ENCODE peak calls at places on chromosomes 3 and 15, in eight cellular contexts. X, V, D, T, Y, G, W and S are unnamed samples.

GRCh38 chr3:65400893-65401292 is 637.8 kb downstream of the MAGI1 start:
- DNase-seq in T (no peak), X (no peak), V (no peak), Y (no peak), W (no peak), D (no peak), G (no peak), S (no peak)

GRCh38 chr3:14210843-14211594 is 32.4 kb downstream of the LSM3 start:
- DNase-seq in Y (no peak), D (no peak), G (no peak), W (no peak), X (no peak), T (no peak), V (peak), S (no peak)

GRCh38 chr3:14806641-14807263 is 12.0 kb upstream of the FGD5 start:
- DNase-seq in X (no peak), G (no peak), Y (no peak), W (peak), T (no peak), V (no peak), D (no peak), S (no peak)

GRCh38 chr3:172787746-172788145 is 37.2 kb downstream of the ECT2 start:
- DNase-seq in G (no peak), V (peak), X (no peak), D (no peak), Y (no peak), T (no peak), W (no peak), S (no peak)

GRCh38 chr3:80297720-80298119 is 529.9 kb upstream of the ROBO1 start:
- DNase-seq in G (no peak), Y (no peak), W (no peak), T (no peak), X (no peak), V (no peak), D (no peak), S (no peak)

GRCh38 chr3:156497326-156497725 is 57.6 kb downstream of the SSR3 start:
- DNase-seq in X (no peak), G (no peak), D (no peak), Y (no peak), T (no peak), W (no peak), V (no peak), S (no peak)

GRCh38 chr15:45376967-45377629 is 1.2 kb downstream of the GATM start:
- DNase-seq in G (no peak), T (no peak), W (no peak), Y (no peak), X (no peak), V (no peak), D (no peak), S (no peak)

GRCh38 chr3:179973931-179974361 is 62.8 kb downstream of the PEX5L start:
- DNase-seq in G (no peak), T (no peak), D (no peak), W (no peak), X (no peak), Y (no peak), V (no peak), S (no peak)

GRCh38 chr3:159733194-159733860 is 255.3 kb upstream of the IL12A start:
- DNase-seq in W (no peak), Y (no peak), D (no peak), T (no peak), G (no peak), V (peak), X (no peak), S (no peak)

GRCh38 chr15:79091204-79091867 is 756 bp upstream of the RASGRF1 start:
- DNase-seq in W (no peak), G (no peak), D (no peak), Y (no peak), V (no peak), X (no peak), T (no peak), S (peak)

GRCh38 chr3:140010391-140010790 is 75.4 kb downstream of the CLSTN2 start:
- DNase-seq in G (no peak), X (no peak), Y (no peak), T (no peak), D (no peak), W (no peak), V (no peak), S (no peak)

GRCh38 chr3:122572940-122573412 is 4.5 kb upstream of the PARP15 start:
- DNase-seq in G (peak), D (peak), V (peak), T (no peak), Y (no peak), X (no peak), W (no peak), S (peak)

GRCh38 chr3:182115328-182116045 is 403.8 kb downstream of the SOX2 start:
- DNase-seq in G (no peak), W (no peak), Y (no peak), T (no peak), D (no peak), X (no peak), V (no peak), S (no peak)

GRCh38 chr3:188061133-188061532 is 92.8 kb upstream of the LPP start:
- DNase-seq in X (no peak), Y (no peak), V (peak), D (peak), W (no peak), G (peak), T (no peak), S (peak)

GRCh38 chr3:45011756-45012441 is 14.2 kb upstream of the CLEC3B start:
- DNase-seq in V (peak), G (no peak), T (peak), X (no peak), D (no peak), Y (peak), W (peak), S (peak)

GRCh38 chr3:39531681-39532080 is 64.2 kb downstream of the MOBP start:
- DNase-seq in Y (no peak), T (no peak), V (peak), X (no peak), G (no peak), W (no peak), D (no peak), S (no peak)

GRCh38 chr3:66153961-66154923 is 66.6 kb upstream of the SLC25A26 start:
- DNase-seq in V (peak), Y (peak), T (peak), D (no peak), X (no peak), W (no peak), G (no peak), S (no peak)

GRCh38 chr3:32340039-32340438 is 51.6 kb upstream of the CMTM7 start:
- DNase-seq in T (no peak), X (no peak), W (no peak), G (no peak), V (peak), D (peak), Y (no peak), S (peak)

GRCh38 chr3:159881828-159882309 is 106.8 kb upstream of the IL12A start:
- DNase-seq in D (peak), V (no peak), X (no peak), W (no peak), Y (no peak), T (no peak), G (no peak), S (no peak)

GRCh38 chr15:88591384-88591783 is 29.8 kb upstream of the AEN start:
- DNase-seq in W (no peak), T (no peak), Y (no peak), X (no peak), D (no peak), G (no peak), V (no peak), S (no peak)

GRCh38 chr3:154776549-154777230 is 303.4 kb upstream of the MME start:
- DNase-seq in D (no peak), Y (no peak), W (no peak), X (no peak), V (no peak), G (no peak), T (no peak), S (no peak)

GRCh38 chr15:74893627-74894026 is 3.8 kb downstream of the MPI start:
- DNase-seq in V (no peak), X (no peak), Y (no peak), W (no peak), D (no peak), G (no peak), T (no peak), S (no peak)

GRCh38 chr3:52402101-52402521 is 42.8 kb downstream of the SEMA3G start:
- DNase-seq in X (no peak), Y (peak), D (no peak), T (no peak), G (no peak), W (no peak), V (no peak), S (no peak)

GRCh38 chr15:43465105-43465504 is 27.9 kb downstream of the TP53BP1 start:
- DNase-seq in Y (no peak), W (no peak), V (peak), G (no peak), D (no peak), T (no peak), X (no peak), S (no peak)

GRCh38 chr3:123180791-123181190 is 21.0 kb upstream of the SEC22A start:
- DNase-seq in G (no peak), X (no peak), T (no peak), Y (no peak), D (no peak), W (no peak), V (no peak), S (no peak)

GRCh38 chr15:94164202-94164807 is 67.1 kb upstream of the MCTP2 start:
- DNase-seq in T (peak), X (peak), Y (no peak), G (peak), V (no peak), W (no peak), D (peak), S (peak)

GRCh38 chr3:11452988-11453847 is 181.0 kb downstream of the ATG7 start:
- DNase-seq in V (peak), G (no peak), X (no peak), D (no peak), Y (no peak), T (no peak), W (no peak), S (no peak)

GRCh38 chr15:39587910-39588530 is 7.1 kb downstream of the THBS1 start:
- DNase-seq in D (peak), G (no peak), Y (no peak), V (peak), X (no peak), T (no peak), W (no peak), S (no peak)

GRCh38 chr15:49847937-49848823 is 227.3 kb downstream of the DTWD1 start:
- DNase-seq in D (no peak), Y (no peak), W (no peak), V (peak), G (no peak), X (no peak), T (no peak), S (no peak)

GRCh38 chr3:17730318-17730967 is 12.0 kb downstream of the TBC1D5 start:
- DNase-seq in T (no peak), G (no peak), D (no peak), V (no peak), W (no peak), X (no peak), Y (peak), S (no peak)

GRCh38 chr3:159896543-159896942 is 92.1 kb upstream of the IL12A start:
- DNase-seq in X (no peak), D (no peak), Y (no peak), G (no peak), V (no peak), W (no peak), T (no peak), S (no peak)

GRCh38 chr3:38003817-38004414 is 13.3 kb downstream of the VILL start:
- DNase-seq in V (no peak), D (no peak), X (no peak), T (no peak), G (no peak), W (no peak), Y (peak), S (no peak)

GRCh38 chr3:175919133-175919532 is 1060.0 kb downstream of the NAALADL2 start:
- DNase-seq in X (no peak), D (no peak), V (no peak), W (no peak), G (no peak), T (no peak), Y (no peak), S (no peak)

GRCh38 chr15:90765489-90765888 is 48.3 kb downstream of the BLM start:
- DNase-seq in Y (no peak), W (no peak), G (no peak), D (no peak), X (no peak), T (no peak), V (no peak), S (no peak)

GRCh38 chr15:79310612-79310984 is 314 bp upstream of the TMED3 start:
- DNase-seq in X (no peak), G (no peak), D (no peak), Y (no peak), W (no peak), V (no peak), T (no peak), S (no peak)

GRCh38 chr15:79212589-79213139 is 69.9 kb upstream of the ANKRD34C start:
- DNase-seq in Y (no peak), D (no peak), W (no peak), X (no peak), G (no peak), V (no peak), T (no peak), S (no peak)

GRCh38 chr15:99071091-99071680 is 33.7 kb upstream of the SYNM start:
- DNase-seq in T (no peak), Y (no peak), D (no peak), W (no peak), X (no peak), V (no peak), G (no peak), S (no peak)

DNA sequence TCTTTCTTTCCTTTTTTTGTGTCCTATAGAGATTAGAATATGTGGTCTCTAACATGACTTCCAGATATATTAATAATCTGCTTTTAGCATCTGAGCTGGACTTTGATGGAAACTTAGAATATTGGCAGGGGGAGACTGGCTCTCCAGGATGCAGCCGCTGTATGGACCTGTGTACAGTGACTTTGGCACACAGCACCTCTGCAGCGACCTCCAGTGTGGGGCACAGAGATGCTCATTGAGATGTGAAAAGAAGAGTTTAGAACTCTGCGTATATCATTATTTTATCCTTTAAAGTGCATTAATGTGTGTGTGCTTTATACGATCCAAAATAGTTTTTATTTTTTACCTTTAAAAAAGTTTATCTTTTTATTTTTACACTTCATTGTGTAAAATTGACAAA is 18.3 kb downstream of the CFAP161 start:
- DNase-seq in W (no peak), V (no peak), D (no peak), Y (no peak), X (no peak), T (no peak), G (no peak), S (no peak)
- TF ChIP-seq CTCF in W (no peak), V (no peak), D (no peak), Y (no peak), X (no peak), T (no peak), G (no peak), S (no peak)

GRCh38 chr3:71601811-71602210 is 18.3 kb upstream of the FOXP1 start:
- DNase-seq in D (no peak), G (no peak), X (no peak), T (no peak), V (peak), W (no peak), Y (no peak), S (no peak)

GRCh38 chr3:71606582-71606981 is 23.1 kb upstream of the FOXP1 start:
- DNase-seq in G (no peak), X (no peak), V (no peak), T (no peak), D (no peak), Y (no peak), W (no peak), S (no peak)

GRCh38 chr3:71600646-71601288 is 17.2 kb upstream of the FOXP1 start:
- DNase-seq in G (no peak), X (no peak), W (no peak), D (no peak), V (no peak), Y (no peak), T (peak), S (no peak)

GRCh38 chr3:71599416-71599815 is 15.9 kb upstream of the FOXP1 start:
- DNase-seq in D (no peak), V (no peak), T (no peak), W (no peak), X (no peak), G (no peak), Y (no peak), S (no peak)

GRCh38 chr3:71602256-71602655 is 18.7 kb upstream of the FOXP1 start:
- DNase-seq in W (no peak), T (no peak), X (no peak), G (no peak), Y (no peak), D (no peak), V (no peak), S (no peak)
- TF ChIP-seq CTCF in W (no peak), T (no peak), X (no peak), G (no peak), Y (no peak), D (no peak), V (no peak), S (no peak)

GRCh38 chr3:138594935-138595259 is 837 bp upstream of the CEP70 start:
- DNase-seq in D (no peak), X (no peak), G (no peak), T (no peak), V (no peak), Y (no peak), W (no peak), S (no peak)
- TF ChIP-seq CTCF in D (peak), X (peak), G (peak), T (no peak), V (no peak), Y (no peak), W (no peak), S (no peak)

DNA sequence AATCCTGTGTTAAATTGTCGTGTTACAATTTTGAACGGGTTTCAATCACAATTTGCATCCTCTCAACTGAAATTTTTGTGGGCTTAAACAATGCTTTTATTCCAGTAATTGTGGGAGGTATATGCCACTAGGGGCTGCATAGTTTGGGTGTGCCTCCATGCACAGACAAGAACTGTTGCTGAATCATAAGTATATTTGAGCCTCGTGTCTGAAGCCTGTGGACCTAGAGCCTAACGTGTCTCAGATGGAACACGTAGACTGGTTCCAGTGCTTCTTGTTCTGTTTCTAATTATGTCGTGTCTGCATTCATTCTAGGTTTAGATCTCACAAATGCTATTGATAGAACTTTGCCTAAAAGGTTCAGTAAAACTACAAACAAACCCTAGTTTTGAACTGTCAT is 363.4 kb downstream of the RBMS3 start:
- DNase-seq in D (no peak), G (no peak), X (no peak), V (peak), Y (no peak), T (no peak), W (no peak), S (no peak)
- TF ChIP-seq CTCF in D (no peak), G (no peak), X (no peak), V (no peak), Y (no peak), T (no peak), W (no peak), S (no peak)

GRCh38 chr3:120181632-120182031 is 87.4 kb upstream of the GSK3B start:
- DNase-seq in G (no peak), X (no peak), T (no peak), V (no peak), Y (no peak), W (no peak), D (no peak), S (no peak)
- TF ChIP-seq CTCF in G (no peak), X (no peak), T (no peak), V (no peak), Y (no peak), W (no peak), D (no peak), S (no peak)